ENCODE peak calls at places on chromosomes 12 and 14, in six cellular contexts. One of them, this sample, is unnamed.

GRCh38 chr12:123908884-123909807 is 63.5 kb downstream of the CCDC92 start:
- DNase-seq in A673: no peak
- DNase-seq in effector memory CD4-positive, alpha-beta T cell: no peak
- DNase-seq in effector CD4-positive, alpha-beta T cell: no peak
- DNase-seq in NCI-H1105 treated with DMSO at 0.1 percent for 48 hours: peak
- DNase-seq in omental fat pad: no peak
- DNase-seq in this sample: no peak

GRCh38 chr12:55974308-55974724 is 438 bp downstream of the RAB5B start:
- DNase-seq in A673: peak
- DNase-seq in effector CD4-positive, alpha-beta T cell: no peak
- DNase-seq in omental fat pad: no peak
- DNase-seq in effector memory CD4-positive, alpha-beta T cell: peak
- DNase-seq in NCI-H1105 treated with DMSO at 0.1 percent for 48 hours: peak
- DNase-seq in this sample: peak

GRCh38 chr14:75981426-75981825 is 369 bp downstream of the TGFB3 start:
- DNase-seq in effector memory CD4-positive, alpha-beta T cell: no peak
- DNase-seq in NCI-H1105 treated with DMSO at 0.1 percent for 48 hours: peak
- DNase-seq in omental fat pad: no peak
- DNase-seq in effector CD4-positive, alpha-beta T cell: no peak
- DNase-seq in A673: peak
- DNase-seq in this sample: no peak

GRCh38 chr14:35365130-35366047 is 39.2 kb downstream of the NFKBIA start:
- DNase-seq in omental fat pad: peak
- DNase-seq in effector memory CD4-positive, alpha-beta T cell: no peak
- DNase-seq in effector CD4-positive, alpha-beta T cell: no peak
- DNase-seq in NCI-H1105 treated with DMSO at 0.1 percent for 48 hours: no peak
- DNase-seq in A673: no peak
- DNase-seq in this sample: no peak

GRCh38 chr12:75503459-75503858 is 8.0 kb downstream of the KRR1 start:
- DNase-seq in effector CD4-positive, alpha-beta T cell: no peak
- DNase-seq in effector memory CD4-positive, alpha-beta T cell: no peak
- DNase-seq in A673: no peak
- DNase-seq in NCI-H1105 treated with DMSO at 0.1 percent for 48 hours: no peak
- DNase-seq in omental fat pad: no peak
- DNase-seq in this sample: no peak

GRCh38 chr12:3455312-3455711 is 35.7 kb upstream of the PRMT8 start:
- DNase-seq in effector memory CD4-positive, alpha-beta T cell: no peak
- DNase-seq in A673: no peak
- DNase-seq in NCI-H1105 treated with DMSO at 0.1 percent for 48 hours: no peak
- DNase-seq in effector CD4-positive, alpha-beta T cell: no peak
- DNase-seq in omental fat pad: no peak
- DNase-seq in this sample: no peak

GRCh38 chr12:120662879-120663278 is 22.5 kb downstream of the CABP1 start:
- DNase-seq in effector memory CD4-positive, alpha-beta T cell: no peak
- DNase-seq in effector CD4-positive, alpha-beta T cell: no peak
- DNase-seq in omental fat pad: no peak
- DNase-seq in NCI-H1105 treated with DMSO at 0.1 percent for 48 hours: no peak
- DNase-seq in A673: no peak
- DNase-seq in this sample: no peak

GRCh38 chr12:122643207-122643805 is 59.9 kb downstream of the HCAR2 start:
- DNase-seq in NCI-H1105 treated with DMSO at 0.1 percent for 48 hours: no peak
- DNase-seq in effector CD4-positive, alpha-beta T cell: no peak
- DNase-seq in A673: no peak
- DNase-seq in effector memory CD4-positive, alpha-beta T cell: no peak
- DNase-seq in omental fat pad: no peak
- DNase-seq in this sample: no peak

GRCh38 chr12:95943231-95943842 is at the start of gene AMDHD1:
- DNase-seq in A673: peak
- DNase-seq in effector CD4-positive, alpha-beta T cell: peak
- DNase-seq in NCI-H1105 treated with DMSO at 0.1 percent for 48 hours: peak
- DNase-seq in omental fat pad: no peak
- DNase-seq in effector memory CD4-positive, alpha-beta T cell: peak
- DNase-seq in this sample: peak

GRCh38 chr12:13142747-13143146 is 39.3 kb upstream of the GSG1 start:
- DNase-seq in effector CD4-positive, alpha-beta T cell: no peak
- DNase-seq in NCI-H1105 treated with DMSO at 0.1 percent for 48 hours: no peak
- DNase-seq in effector memory CD4-positive, alpha-beta T cell: no peak
- DNase-seq in omental fat pad: no peak
- DNase-seq in A673: no peak
- DNase-seq in this sample: no peak